ENCODE peak calls at places on chromosome 16, in five cellular contexts. E is heart right ventricle, J is adrenal gland, O is colonic mucosa, R is endodermal cell. P is an unnamed sample. For H3K9me3, the result is how much of the 10 kb centered on the place peaks cover.

GRCh38 chr16:22161999-22162657 is at the start of gene SDR42E2:
- DNase-seq in O (peak), E (no peak), R (peak), J (no peak), P (no peak)

GRCh38 chr16:49092704-49093103 is 188.9 kb downstream of the CBLN1 start:
- DNase-seq in R (no peak), O (no peak), E (no peak), J (no peak), P (no peak)

GRCh38 chr16:75317101-75317522 is 65.7 kb upstream of the BCAR1 start:
- DNase-seq in R (no peak), J (no peak), O (no peak), E (no peak), P (no peak)

GRCh38 chr16:7602424-7602935 is 269.8 kb downstream of the RBFOX1 start:
- DNase-seq in R (no peak), O (no peak), E (no peak), J (no peak), P (no peak)

GRCh38 chr16:2596747-2597559 is 59.1 kb downstream of the PDPK1 start:
- DNase-seq in O (no peak), R (peak), J (no peak), E (no peak), P (no peak)

GRCh38 chr16:88466175-88466862 is 13.2 kb downstream of the ZFPM1 start:
- DNase-seq in E (no peak), R (no peak), O (no peak), J (no peak), P (no peak)

GRCh38 chr16:87057951-87058560 is 259.1 kb downstream of the C16orf95 start:
- DNase-seq in O (no peak), R (peak), J (no peak), E (no peak), P (no peak)

GRCh38 chr16:87207965-87208364 is 109.2 kb downstream of the C16orf95 start:
- DNase-seq in J (no peak), E (no peak), O (no peak), R (no peak), P (no peak)

GRCh38 chr16:88376835-88377726 is 5.7 kb upstream of the ZNF469 start:
- DNase-seq in O (no peak), J (no peak), R (no peak), E (no peak), P (no peak)

GRCh38 chr16:4404967-4405696 is 11.3 kb downstream of the CORO7 start:
- DNase-seq in E (no peak), J (peak), R (no peak), O (no peak), P (no peak)

GRCh38 chr16:70548936-70549335 is 25.3 kb downstream of the SF3B3 start:
- DNase-seq in J (no peak), R (no peak), E (no peak), O (no peak), P (no peak)

GRCh38 chr16:82092711-82093110 is 57.7 kb downstream of the HSD17B2 start:
- DNase-seq in E (no peak), R (no peak), J (no peak), O (no peak), P (no peak)

DNA sequence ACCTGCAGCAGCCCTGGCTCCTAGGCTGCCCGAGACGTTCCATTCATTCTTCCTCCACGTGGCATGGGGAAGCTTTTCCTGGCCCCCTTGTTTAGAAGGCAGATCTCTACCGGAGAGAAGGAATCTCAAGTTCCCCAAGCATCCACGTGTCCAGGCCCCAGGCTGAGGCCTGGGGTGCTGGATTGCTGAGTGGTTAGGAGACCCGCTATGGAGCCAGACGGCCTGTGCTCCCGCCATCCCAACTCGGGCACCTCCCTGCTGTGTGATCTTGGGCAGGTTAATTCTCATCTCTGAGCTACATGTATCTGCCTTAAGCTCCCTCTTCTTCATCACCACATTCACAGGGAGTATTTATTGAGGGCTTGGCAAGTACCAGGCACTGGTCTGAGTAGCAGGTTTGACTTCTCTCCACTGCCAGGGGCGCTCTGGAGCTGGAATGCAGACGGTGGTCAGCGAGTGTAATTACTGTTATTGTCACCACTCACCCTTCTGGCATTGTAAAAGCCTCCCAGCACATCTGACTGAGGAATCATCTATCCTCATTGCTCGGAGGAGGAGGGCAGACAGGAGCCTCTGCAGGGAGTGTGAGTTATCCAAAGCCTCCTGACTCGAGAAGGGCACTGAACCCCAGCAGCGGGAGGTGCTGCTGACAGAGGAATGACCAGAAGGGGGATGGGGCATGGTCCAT is 1.1 kb upstream of the ADGRG1 start:
- DNase-seq in J (no peak), R (peak), O (no peak), E (no peak), P (peak)
- H3K27ac ChIP-seq in J (no peak), R (peak), O (no peak), E (peak), P (no peak)

GRCh38 chr16:10668322-10669045 is 26.2 kb downstream of the TEKT5 start:
- DNase-seq in J (no peak), E (peak), R (peak), O (no peak), P (peak)
- TF ChIP-seq CTCF in J (no peak), E (peak), R (peak), O (peak), P (peak)

GRCh38 chr16:89678258-89678657 is 8.2 kb upstream of the CDK10 start:
- DNase-seq in J (no peak), E (no peak), R (no peak), O (no peak), P (no peak)
- H3K9me3 ChIP-seq in J (under half), E (under half), R (half or more), O (under half), P (under half)

GRCh38 chr16:20674684-20675487 is 22.6 kb downstream of the ACSM1 start:
- DNase-seq in J (no peak), R (peak), O (peak), E (no peak), P (no peak)

GRCh38 chr16:20676867-20677266 is 20.6 kb downstream of the ACSM1 start:
- DNase-seq in R (no peak), E (no peak), J (no peak), O (no peak), P (no peak)

GRCh38 chr16:20678242-20678641 is 19.2 kb downstream of the ACSM1 start:
- DNase-seq in O (no peak), R (no peak), E (no peak), J (no peak), P (no peak)

GRCh38 chr16:20675488-20676267 is 21.8 kb downstream of the ACSM1 start:
- DNase-seq in E (no peak), R (peak), J (no peak), O (peak), P (peak)

GRCh38 chr16:20676268-20676828 is 21.1 kb downstream of the ACSM1 start:
- DNase-seq in J (peak), E (no peak), R (no peak), O (peak), P (no peak)
- H3K27ac ChIP-seq in J (no peak), E (no peak), R (no peak), O (peak), P (no peak)